ENCODE peak calls at places on chromosomes 13 and 19, in ten cellular contexts. A is sigmoid colon, B is transverse colon, D is H1, Z is stomach, Q is A549, M is SK-N-SH, F is K562, L is upper lobe of left lung, V is HepG2. E is an unnamed sample.

GRCh38 chr13:27288397-27288796 is 17.8 kb downstream of the RASL11A start:
- DNase-seq in A (no peak), B (no peak), D (no peak), Z (no peak), Q (no peak), M (no peak), F (no peak), L (no peak), V (no peak), E (no peak)

GRCh38 chr19:2561895-2562294 is 86.0 kb downstream of the GADD45B start:
- DNase-seq in A (no peak), B (no peak), D (no peak), Z (no peak), Q (no peak), M (no peak), F (no peak), L (no peak), V (no peak), E (no peak)

GRCh38 chr13:46348976-46349375 is 38.1 kb downstream of the RUBCNL start:
- DNase-seq in A (no peak), B (no peak), D (no peak), Z (no peak), Q (no peak), M (no peak), F (no peak), L (no peak), V (no peak), E (no peak)

GRCh38 chr19:13020002-13020414 is 24.7 kb downstream of the NFIX start:
- DNase-seq in A (no peak), B (no peak), D (peak), Z (no peak), Q (no peak), M (no peak), F (no peak), L (no peak), V (no peak), E (no peak)

GRCh38 chr13:106464076-106464475 is 71.4 kb downstream of the EFNB2 start:
- DNase-seq in A (no peak), B (no peak), D (no peak), Z (no peak), Q (no peak), M (no peak), F (no peak), L (no peak), V (no peak), E (no peak)

GRCh38 chr19:36106441-36106840 is 4.5 kb upstream of the OVOL3 start:
- DNase-seq in A (no peak), B (no peak), D (no peak), Z (no peak), Q (no peak), M (no peak), F (no peak), L (no peak), V (no peak), E (no peak)

GRCh38 chr13:110433014-110433413 is 125.9 kb downstream of the COL4A2 start:
- DNase-seq in A (peak), B (no peak), D (no peak), Z (no peak), Q (no peak), M (peak), F (no peak), L (peak), V (no peak), E (no peak)

GRCh38 chr13:110555601-110556223 is 5.8 kb downstream of the RAB20 start:
- DNase-seq in A (peak), B (peak), D (no peak), Z (peak), Q (peak), M (no peak), F (no peak), L (no peak), V (peak), E (no peak)

GRCh38 chr13:38849316-38849715 is 141.3 kb downstream of the STOML3 start:
- DNase-seq in A (no peak), B (no peak), D (no peak), Z (no peak), Q (no peak), M (no peak), F (no peak), L (no peak), V (no peak), E (no peak)

GRCh38 chr13:41916173-41916954 is 44.5 kb downstream of the VWA8 start:
- DNase-seq in A (no peak), B (no peak), D (no peak), Z (no peak), Q (no peak), M (no peak), F (peak), L (no peak), V (no peak), E (no peak)

GRCh38 chr13:51125495-51126226 is 14.6 kb upstream of the C13orf42 start:
- DNase-seq in A (peak), B (peak), D (peak), Z (peak), Q (peak), M (peak), F (peak), L (no peak), V (peak), E (no peak)

GRCh38 chr19:13026478-13026999 is 31.3 kb downstream of the NFIX start:
- DNase-seq in A (no peak), B (peak), D (no peak), Z (peak), Q (peak), M (no peak), F (no peak), L (no peak), V (peak), E (no peak)

GRCh38 chr19:5128932-5129389 is 160.0 kb downstream of the KDM4B start:
- DNase-seq in A (no peak), B (no peak), D (no peak), Z (peak), Q (no peak), M (no peak), F (no peak), L (peak), V (no peak), E (peak)

GRCh38 chr13:112247471-112248405 is 128.4 kb upstream of the SPACA7 start:
- DNase-seq in A (no peak), B (no peak), D (no peak), Z (no peak), Q (no peak), M (no peak), F (no peak), L (peak), V (no peak), E (no peak)

GRCh38 chr19:45347570-45348366 is 7.2 kb downstream of the KLC3 start:
- DNase-seq in A (no peak), B (no peak), D (no peak), Z (no peak), Q (no peak), M (peak), F (no peak), L (no peak), V (no peak), E (no peak)

GRCh38 chr13:114077938-114078335 is 54.5 kb downstream of the RASA3 start:
- DNase-seq in A (peak), B (no peak), D (no peak), Z (no peak), Q (no peak), M (peak), F (no peak), L (no peak), V (no peak), E (no peak)

GRCh38 chr13:33644607-33645543 is 173.1 kb upstream of the RFC3 start:
- DNase-seq in A (peak), B (no peak), D (no peak), Z (no peak), Q (no peak), M (no peak), F (no peak), L (no peak), V (no peak), E (no peak)

GRCh38 chr19:6732803-6733337 is 4.5 kb downstream of the GPR108 start:
- DNase-seq in A (peak), B (no peak), D (no peak), Z (no peak), Q (no peak), M (peak), F (no peak), L (no peak), V (no peak), E (no peak)

GRCh38 chr19:9793051-9793591 is 24.6 kb upstream of the ZNF846 start:
- DNase-seq in A (peak), B (peak), D (no peak), Z (peak), Q (peak), M (no peak), F (peak), L (peak), V (no peak), E (peak)
- TF ChIP-seq EP300 in A (no peak), B (no peak), D (no peak), Z (no peak), Q (no peak), M (no peak), F (no peak), L (no peak), V (no peak), E (no peak)

GRCh38 chr19:57887195-57887941 is 1.5 kb downstream of the ZNF814 start:
- DNase-seq in A (no peak), B (peak), D (peak), Z (no peak), Q (no peak), M (no peak), F (no peak), L (no peak), V (no peak), E (no peak)
- H3K4me3 ChIP-seq in A (no peak), B (no peak), D (peak), Z (peak), Q (no peak), M (no peak), F (no peak), L (no peak), V (no peak), E (no peak)

GRCh38 chr19:8702350-8702749 is 3.8 kb upstream of the ACTL9 start:
- DNase-seq in A (no peak), B (no peak), D (no peak), Z (no peak), Q (no peak), M (no peak), F (no peak), L (no peak), V (no peak), E (no peak)
- TF ChIP-seq EP300 in A (no peak), B (no peak), D (no peak), Z (no peak), Q (no peak), M (no peak), F (no peak), L (no peak), V (no peak), E (no peak)

GRCh38 chr19:1258707-1259205 is 10.4 kb downstream of the MIDN start:
- DNase-seq in A (no peak), B (no peak), D (no peak), Z (no peak), Q (peak), M (no peak), F (no peak), L (peak), V (no peak), E (no peak)

GRCh38 chr19:1259206-1259872 is 9.8 kb upstream of the CIRBP start:
- DNase-seq in A (peak), B (peak), D (no peak), Z (peak), Q (peak), M (peak), F (no peak), L (peak), V (peak), E (peak)

GRCh38 chr19:1258161-1258492 is 9.7 kb downstream of the MIDN start:
- DNase-seq in A (no peak), B (no peak), D (no peak), Z (no peak), Q (no peak), M (no peak), F (no peak), L (no peak), V (no peak), E (no peak)

GRCh38 chr19:1256646-1257474 is 8.5 kb downstream of the MIDN start:
- DNase-seq in A (no peak), B (peak), D (no peak), Z (no peak), Q (no peak), M (no peak), F (no peak), L (peak), V (no peak), E (no peak)

GRCh38 chr19:1257475-1258160 is 9.2 kb downstream of the MIDN start:
- DNase-seq in A (no peak), B (no peak), D (no peak), Z (no peak), Q (no peak), M (no peak), F (no peak), L (peak), V (no peak), E (no peak)
- H3K4me3 ChIP-seq in A (no peak), B (no peak), D (no peak), Z (peak), Q (peak), M (no peak), F (no peak), L (no peak), V (no peak), E (no peak)

GRCh38 chr13:81104316-81104715 is 763.4 kb upstream of the SPRY2 start:
- DNase-seq in A (no peak), B (no peak), D (no peak), Z (no peak), Q (no peak), M (no peak), F (no peak), L (no peak), V (no peak), E (no peak)

DNA sequence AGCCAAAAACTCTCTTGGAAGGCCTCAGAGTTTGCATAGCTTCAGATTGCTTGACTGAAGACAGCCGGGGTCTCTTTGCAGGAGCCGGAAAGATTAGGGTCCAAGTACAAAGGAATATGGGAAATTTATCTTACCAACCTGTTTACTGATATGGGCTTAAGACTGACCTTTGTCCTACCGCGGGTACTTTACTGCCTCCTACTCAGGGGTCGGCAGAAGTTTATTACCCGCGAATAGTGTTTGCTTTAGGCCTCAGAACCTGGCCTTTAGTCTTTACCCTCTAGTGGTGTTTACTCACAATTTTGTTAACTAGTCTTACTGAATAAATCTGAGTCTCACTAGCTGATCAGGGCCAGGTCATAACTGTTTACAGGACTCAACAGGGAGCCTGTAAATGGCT is 765.4 kb upstream of the SPRY2 start:
- DNase-seq in A (no peak), B (peak), D (no peak), Z (no peak), Q (no peak), M (no peak), F (no peak), L (no peak), V (peak), E (no peak)
- TF ChIP-seq EP300 in A (no peak), B (no peak), D (no peak), Z (no peak), Q (no peak), M (no peak), F (no peak), L (no peak), V (no peak), E (no peak)

GRCh38 chr19:35040474-35040825 is 1.1 kb upstream of the HPN start:
- DNase-seq in A (no peak), B (no peak), D (no peak), Z (no peak), Q (no peak), M (no peak), F (no peak), L (no peak), V (no peak), E (peak)

GRCh38 chr19:35040826-35041547 is 534 bp upstream of the HPN start:
- DNase-seq in A (peak), B (peak), D (no peak), Z (peak), Q (no peak), M (no peak), F (peak), L (peak), V (peak), E (peak)

GRCh38 chr19:35042954-35043604 is 1.6 kb downstream of the HPN start:
- DNase-seq in A (no peak), B (no peak), D (no peak), Z (no peak), Q (no peak), M (no peak), F (no peak), L (no peak), V (peak), E (no peak)

GRCh38 chr19:35042056-35042730 is 672 bp downstream of the HPN start:
- DNase-seq in A (no peak), B (no peak), D (no peak), Z (peak), Q (no peak), M (no peak), F (no peak), L (peak), V (peak), E (no peak)

DNA sequence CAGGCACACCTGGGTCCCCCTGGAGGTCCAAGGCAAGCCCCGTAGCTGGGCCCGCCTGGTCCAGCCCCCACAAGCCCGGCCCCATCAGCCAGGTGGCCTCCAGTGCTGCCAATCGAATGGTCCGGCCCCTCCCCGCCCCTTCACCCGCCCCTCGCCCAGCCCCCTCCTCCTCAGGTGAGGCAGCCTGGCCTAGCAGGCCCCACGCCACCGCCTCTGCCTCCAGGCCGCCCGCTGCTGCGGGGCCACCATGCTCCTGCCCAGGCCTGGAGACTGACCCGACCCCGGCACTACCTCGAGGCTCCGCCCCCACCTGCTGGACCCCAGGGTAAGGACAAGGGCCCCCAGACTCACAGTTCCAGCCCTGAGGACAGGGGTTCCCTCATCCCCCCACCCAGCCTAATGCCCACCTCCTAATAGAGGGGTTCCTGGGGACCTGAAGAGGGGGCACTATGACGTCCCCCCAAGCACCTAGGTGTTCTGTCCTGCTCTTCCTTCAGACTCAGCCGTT is at the start of gene HPN:
- DNase-seq in A (no peak), B (no peak), D (no peak), Z (peak), Q (no peak), M (no peak), F (no peak), L (peak), V (peak), E (no peak)
- H3K4me3 ChIP-seq in A (no peak), B (no peak), D (peak), Z (peak), Q (no peak), M (no peak), F (no peak), L (peak), V (peak), E (no peak)

GRCh38 chr19:52662631-52663030 is 24.5 kb upstream of the ZNF83 start:
- DNase-seq in A (no peak), B (no peak), D (no peak), Z (no peak), Q (no peak), M (no peak), F (no peak), L (no peak), V (no peak), E (no peak)
- TF ChIP-seq EP300 in A (no peak), B (no peak), D (no peak), Z (no peak), Q (no peak), M (no peak), F (no peak), L (no peak), V (no peak), E (no peak)

DNA sequence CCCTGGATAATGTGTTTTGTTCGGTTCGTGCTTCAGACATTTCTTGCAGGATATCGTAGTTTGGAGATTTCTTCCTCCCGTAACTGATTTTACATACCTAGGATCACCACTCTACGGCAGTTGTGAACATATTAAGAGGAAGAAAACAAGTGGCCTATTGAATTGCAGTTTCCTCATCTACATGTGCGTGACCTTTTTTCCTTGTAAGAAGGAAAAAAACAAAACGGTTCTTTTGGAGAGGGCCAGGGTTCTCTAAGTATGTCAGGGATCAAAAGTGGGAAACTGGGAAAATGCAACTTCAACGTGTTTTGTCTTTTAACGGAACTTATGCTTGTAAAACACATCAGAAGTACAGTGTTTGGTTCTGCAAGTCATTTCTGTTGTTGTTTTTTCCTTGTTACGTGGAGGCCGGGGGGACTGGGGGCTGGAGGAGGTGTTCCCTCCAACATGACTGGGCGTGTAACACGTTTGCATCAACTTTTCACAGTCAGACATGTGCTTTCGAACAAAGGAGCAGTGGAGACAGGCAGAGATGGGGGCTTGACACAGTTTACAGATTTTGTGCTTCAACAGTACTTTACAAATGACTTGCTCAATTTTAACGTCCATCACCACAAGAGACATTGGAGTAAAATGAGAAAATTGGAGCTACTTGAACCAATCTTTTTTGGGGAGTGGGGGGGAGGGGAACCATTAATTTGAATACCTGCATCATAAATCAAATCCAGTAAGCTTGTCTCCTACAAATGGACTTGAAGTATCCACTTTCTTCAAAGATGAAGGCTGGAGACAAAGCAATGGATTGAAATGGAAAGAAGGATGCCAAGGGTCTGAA is 3.8 kb downstream of the ZC3H4 start:
- DNase-seq in A (no peak), B (peak), D (no peak), Z (no peak), Q (peak), M (no peak), F (peak), L (no peak), V (no peak), E (no peak)
- H3K4me3 ChIP-seq in A (peak), B (no peak), D (peak), Z (peak), Q (peak), M (peak), F (peak), L (peak), V (peak), E (peak)

GRCh38 chr19:18333680-18334079 is 6.7 kb upstream of the PGPEP1 start:
- DNase-seq in A (no peak), B (no peak), D (no peak), Z (no peak), Q (no peak), M (no peak), F (no peak), L (no peak), V (no peak), E (no peak)
- TF ChIP-seq EP300 in A (no peak), B (no peak), D (no peak), Z (no peak), Q (no peak), M (no peak), F (no peak), L (no peak), V (no peak), E (no peak)

E was measured in ovary.